ENCODE peak calls at places on chromosome 15, in nine cellular contexts. One of them, this sample, is unnamed.

GRCh38 chr15:70165811-70166284 is 68.1 kb upstream of the TLE3 start:
- DNase-seq in ovary: no peak
- DNase-seq in SK-N-SH: peak
- DNase-seq in esophagus muscularis mucosa: no peak
- DNase-seq in A549: no peak
- DNase-seq in suprapubic skin: peak
- DNase-seq in stomach: peak
- DNase-seq in transverse colon: no peak
- DNase-seq in HepG2: no peak
- DNase-seq in this sample: peak

GRCh38 chr15:78064544-78064943 is 13.0 kb downstream of the TBC1D2B start:
- DNase-seq in ovary: no peak
- DNase-seq in SK-N-SH: no peak
- DNase-seq in esophagus muscularis mucosa: no peak
- DNase-seq in A549: no peak
- DNase-seq in suprapubic skin: no peak
- DNase-seq in stomach: no peak
- DNase-seq in transverse colon: no peak
- DNase-seq in HepG2: no peak
- DNase-seq in this sample: no peak

GRCh38 chr15:65400760-65401606 is 21.8 kb downstream of the IGDCC4 start:
- DNase-seq in ovary: peak
- DNase-seq in SK-N-SH: peak
- DNase-seq in esophagus muscularis mucosa: no peak
- DNase-seq in A549: peak
- DNase-seq in suprapubic skin: no peak
- DNase-seq in stomach: peak
- DNase-seq in transverse colon: peak
- DNase-seq in HepG2: peak
- DNase-seq in this sample: no peak

GRCh38 chr15:73329501-73330200 is 39.1 kb downstream of the HCN4 start:
- DNase-seq in ovary: no peak
- DNase-seq in SK-N-SH: no peak
- DNase-seq in esophagus muscularis mucosa: no peak
- DNase-seq in A549: no peak
- DNase-seq in suprapubic skin: no peak
- DNase-seq in stomach: no peak
- DNase-seq in transverse colon: no peak
- DNase-seq in HepG2: no peak
- DNase-seq in this sample: peak

GRCh38 chr15:29435811-29436210 is 166.2 kb upstream of the NSMCE3 start:
- DNase-seq in ovary: no peak
- DNase-seq in SK-N-SH: no peak
- DNase-seq in esophagus muscularis mucosa: peak
- DNase-seq in A549: no peak
- DNase-seq in suprapubic skin: no peak
- DNase-seq in stomach: no peak
- DNase-seq in transverse colon: no peak
- DNase-seq in HepG2: no peak
- DNase-seq in this sample: no peak

GRCh38 chr15:92653836-92654524 is 1.6 kb downstream of the FAM174B start:
- DNase-seq in ovary: peak
- DNase-seq in SK-N-SH: peak
- DNase-seq in esophagus muscularis mucosa: no peak
- DNase-seq in A549: peak
- DNase-seq in suprapubic skin: no peak
- DNase-seq in stomach: peak
- DNase-seq in transverse colon: peak
- DNase-seq in HepG2: peak
- DNase-seq in this sample: peak

GRCh38 chr15:42504631-42505030 is 9.2 kb downstream of the SNAP23 start:
- DNase-seq in ovary: no peak
- DNase-seq in SK-N-SH: no peak
- DNase-seq in esophagus muscularis mucosa: no peak
- DNase-seq in A549: no peak
- DNase-seq in suprapubic skin: no peak
- DNase-seq in stomach: no peak
- DNase-seq in transverse colon: no peak
- DNase-seq in HepG2: no peak
- DNase-seq in this sample: no peak

GRCh38 chr15:44010114-44010513 is 183.3 kb downstream of the WDR76 start:
- DNase-seq in ovary: no peak
- DNase-seq in SK-N-SH: no peak
- DNase-seq in esophagus muscularis mucosa: no peak
- DNase-seq in A549: no peak
- DNase-seq in suprapubic skin: no peak
- DNase-seq in stomach: no peak
- DNase-seq in transverse colon: no peak
- DNase-seq in HepG2: no peak
- DNase-seq in this sample: no peak

GRCh38 chr15:99720533-99720932 is 12.7 kb downstream of the LYSMD4 start:
- DNase-seq in ovary: no peak
- DNase-seq in SK-N-SH: no peak
- DNase-seq in esophagus muscularis mucosa: no peak
- DNase-seq in A549: no peak
- DNase-seq in suprapubic skin: no peak
- DNase-seq in stomach: no peak
- DNase-seq in transverse colon: no peak
- DNase-seq in HepG2: no peak
- DNase-seq in this sample: no peak

DNA sequence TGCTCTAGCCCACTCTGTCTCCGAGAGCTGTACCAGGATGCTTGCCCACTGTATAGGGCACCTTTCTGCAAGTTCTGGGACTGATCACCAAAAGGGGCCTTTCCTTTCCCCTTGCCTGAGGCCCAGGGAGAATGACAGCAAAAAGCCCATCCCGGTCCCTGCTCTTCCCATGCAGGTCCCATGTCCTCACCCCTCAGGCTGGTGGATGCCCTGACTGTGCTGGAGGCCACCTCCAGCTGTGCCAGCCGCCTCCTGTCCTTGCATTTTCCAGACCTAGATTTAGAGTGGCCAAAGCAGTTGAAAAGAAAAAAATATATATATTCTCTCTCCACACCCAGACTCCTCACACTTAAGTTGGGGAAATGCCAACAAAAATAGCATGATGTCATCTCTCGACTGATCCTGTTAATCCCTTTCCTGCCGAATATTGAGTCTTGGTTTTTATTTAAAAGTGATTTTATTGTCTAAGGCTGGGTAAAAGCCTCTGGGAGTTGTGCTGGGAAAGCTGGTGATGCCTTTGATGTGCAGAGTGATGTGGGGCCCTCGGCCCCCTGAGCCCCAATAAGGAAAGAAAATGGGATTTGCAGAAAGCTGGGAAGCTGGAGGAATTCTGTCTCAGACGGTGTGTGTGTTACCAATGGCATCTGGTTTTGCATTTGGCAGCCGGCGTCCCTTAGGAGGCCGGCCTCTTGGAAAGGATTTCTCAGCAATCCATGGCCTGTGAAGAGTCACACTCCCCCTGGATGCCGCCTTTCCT is 29.3 kb upstream of the TPM1 start:
- DNase-seq in ovary: no peak
- DNase-seq in SK-N-SH: no peak
- DNase-seq in esophagus muscularis mucosa: no peak
- DNase-seq in A549: no peak
- DNase-seq in suprapubic skin: no peak
- DNase-seq in stomach: no peak
- DNase-seq in transverse colon: no peak
- DNase-seq in HepG2: no peak
- DNase-seq in this sample: no peak
- TF ChIP-seq EP300 in ovary: no peak
- TF ChIP-seq EP300 in SK-N-SH: peak
- TF ChIP-seq EP300 in esophagus muscularis mucosa: no peak
- TF ChIP-seq EP300 in A549: no peak
- TF ChIP-seq EP300 in suprapubic skin: no peak
- TF ChIP-seq EP300 in stomach: no peak
- TF ChIP-seq EP300 in transverse colon: no peak
- TF ChIP-seq EP300 in HepG2: no peak
- TF ChIP-seq EP300 in this sample: no peak

GRCh38 chr15:20353966-20354883 is 187.4 kb downstream of the GOLGA6L6 start:
- DNase-seq in ovary: no peak
- DNase-seq in SK-N-SH: no peak
- DNase-seq in esophagus muscularis mucosa: peak
- DNase-seq in A549: peak
- DNase-seq in suprapubic skin: peak
- DNase-seq in stomach: peak
- DNase-seq in transverse colon: no peak
- DNase-seq in HepG2: no peak
- DNase-seq in this sample: peak

GRCh38 chr15:20348900-20349773 is 192.5 kb downstream of the GOLGA6L6 start:
- DNase-seq in ovary: peak
- DNase-seq in SK-N-SH: no peak
- DNase-seq in esophagus muscularis mucosa: no peak
- DNase-seq in A549: peak
- DNase-seq in suprapubic skin: peak
- DNase-seq in stomach: peak
- DNase-seq in transverse colon: no peak
- DNase-seq in HepG2: no peak
- DNase-seq in this sample: peak

GRCh38 chr15:20349774-20350498 is 191.7 kb downstream of the GOLGA6L6 start:
- DNase-seq in ovary: no peak
- DNase-seq in SK-N-SH: no peak
- DNase-seq in esophagus muscularis mucosa: no peak
- DNase-seq in A549: peak
- DNase-seq in suprapubic skin: peak
- DNase-seq in stomach: peak
- DNase-seq in transverse colon: no peak
- DNase-seq in HepG2: no peak
- DNase-seq in this sample: peak

GRCh38 chr15:20352241-20353200 is 189.1 kb downstream of the GOLGA6L6 start:
- DNase-seq in ovary: no peak
- DNase-seq in SK-N-SH: no peak
- DNase-seq in esophagus muscularis mucosa: no peak
- DNase-seq in A549: no peak
- DNase-seq in suprapubic skin: peak
- DNase-seq in stomach: no peak
- DNase-seq in transverse colon: no peak
- DNase-seq in HepG2: no peak
- DNase-seq in this sample: peak

DNA sequence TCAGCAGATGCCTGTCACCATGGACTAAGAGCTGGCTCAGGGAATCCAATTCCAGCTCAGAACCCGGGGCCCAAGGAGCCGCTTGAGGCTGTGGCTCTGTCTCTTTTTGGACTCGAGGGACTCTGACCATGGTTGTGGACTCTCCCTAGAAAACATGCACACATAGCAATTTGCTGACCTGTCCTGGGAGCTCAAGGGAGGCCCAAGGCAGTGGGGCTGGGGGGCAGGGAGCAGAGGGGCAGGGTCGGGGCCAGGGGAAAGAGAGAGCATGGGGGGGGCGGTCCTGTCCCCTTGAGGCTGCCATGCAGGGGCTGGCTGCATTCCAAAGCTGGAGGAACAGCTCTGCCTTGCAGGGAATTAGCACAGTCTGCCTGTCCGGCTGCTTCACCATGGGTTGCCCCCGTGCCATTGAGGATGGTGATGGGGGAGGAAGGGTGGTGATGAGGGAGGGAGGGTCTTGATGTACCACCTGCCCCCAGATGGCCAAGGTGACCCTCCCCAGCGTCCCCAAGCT is 190.1 kb downstream of the GOLGA6L6 start:
- DNase-seq in ovary: no peak
- DNase-seq in SK-N-SH: no peak
- DNase-seq in esophagus muscularis mucosa: no peak
- DNase-seq in A549: peak
- DNase-seq in suprapubic skin: peak
- DNase-seq in stomach: peak
- DNase-seq in transverse colon: no peak
- DNase-seq in HepG2: no peak
- DNase-seq in this sample: peak
- TF ChIP-seq EP300 in ovary: no peak
- TF ChIP-seq EP300 in SK-N-SH: no peak
- TF ChIP-seq EP300 in esophagus muscularis mucosa: no peak
- TF ChIP-seq EP300 in A549: no peak
- TF ChIP-seq EP300 in suprapubic skin: no peak
- TF ChIP-seq EP300 in stomach: no peak
- TF ChIP-seq EP300 in transverse colon: no peak
- TF ChIP-seq EP300 in HepG2: no peak
- TF ChIP-seq EP300 in this sample: no peak

GRCh38 chr15:28246605-28247004 is 75.4 kb downstream of the HERC2 start:
- DNase-seq in ovary: no peak
- DNase-seq in SK-N-SH: no peak
- DNase-seq in esophagus muscularis mucosa: peak
- DNase-seq in A549: no peak
- DNase-seq in suprapubic skin: no peak
- DNase-seq in stomach: no peak
- DNase-seq in transverse colon: no peak
- DNase-seq in HepG2: no peak
- DNase-seq in this sample: no peak

GRCh38 chr15:28243901-28244300 is 78.1 kb downstream of the HERC2 start:
- DNase-seq in ovary: no peak
- DNase-seq in SK-N-SH: no peak
- DNase-seq in esophagus muscularis mucosa: peak
- DNase-seq in A549: no peak
- DNase-seq in suprapubic skin: no peak
- DNase-seq in stomach: no peak
- DNase-seq in transverse colon: no peak
- DNase-seq in HepG2: peak
- DNase-seq in this sample: no peak

DNA sequence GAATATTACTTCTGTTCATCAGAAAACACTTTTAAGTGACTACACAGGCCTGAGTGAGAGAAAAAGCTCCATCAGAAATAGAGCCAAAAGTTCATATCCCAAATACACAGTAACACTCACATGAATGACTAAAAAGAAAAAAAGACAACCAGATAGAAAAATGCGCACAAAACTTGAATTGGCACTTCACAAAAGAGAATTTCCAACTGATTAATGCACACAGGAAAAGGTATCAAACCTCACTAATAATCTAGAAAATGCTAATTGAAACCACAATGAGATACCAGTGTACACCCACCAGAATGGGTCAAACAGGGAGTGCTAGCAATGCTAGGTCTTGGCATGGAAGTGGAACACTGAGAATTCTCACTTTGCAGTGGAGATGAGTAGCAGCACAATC is 78.6 kb downstream of the HERC2 start:
- DNase-seq in ovary: no peak
- DNase-seq in SK-N-SH: no peak
- DNase-seq in esophagus muscularis mucosa: peak
- DNase-seq in A549: no peak
- DNase-seq in suprapubic skin: no peak
- DNase-seq in stomach: no peak
- DNase-seq in transverse colon: no peak
- DNase-seq in HepG2: no peak
- DNase-seq in this sample: no peak
- TF ChIP-seq EP300 in ovary: no peak
- TF ChIP-seq EP300 in SK-N-SH: no peak
- TF ChIP-seq EP300 in esophagus muscularis mucosa: no peak
- TF ChIP-seq EP300 in A549: no peak
- TF ChIP-seq EP300 in suprapubic skin: no peak
- TF ChIP-seq EP300 in stomach: no peak
- TF ChIP-seq EP300 in transverse colon: no peak
- TF ChIP-seq EP300 in HepG2: no peak
- TF ChIP-seq EP300 in this sample: no peak

DNA sequence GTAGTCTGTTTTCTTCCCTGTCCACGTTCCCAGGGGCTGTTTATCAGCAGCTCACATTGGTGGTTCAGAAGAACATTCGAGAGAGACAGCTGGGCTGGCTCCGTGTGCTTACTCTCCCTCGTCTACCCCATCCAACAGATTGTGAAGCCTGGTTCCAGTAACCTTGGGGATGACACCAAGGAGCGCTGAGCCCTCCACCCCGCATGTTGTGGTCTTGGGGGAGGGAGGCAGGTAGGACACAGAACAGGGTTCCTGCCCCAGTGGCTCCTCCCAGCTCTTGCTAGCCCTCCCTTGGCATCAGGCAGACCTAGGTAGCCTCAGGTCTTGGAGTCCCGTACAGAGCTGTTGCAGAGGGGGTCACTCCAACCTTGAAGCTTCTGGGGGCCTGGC is 33.1 kb downstream of the KLF13 start:
- DNase-seq in ovary: no peak
- DNase-seq in SK-N-SH: peak
- DNase-seq in esophagus muscularis mucosa: no peak
- DNase-seq in A549: no peak
- DNase-seq in suprapubic skin: no peak
- DNase-seq in stomach: no peak
- DNase-seq in transverse colon: peak
- DNase-seq in HepG2: no peak
- DNase-seq in this sample: no peak
- TF ChIP-seq EP300 in ovary: no peak
- TF ChIP-seq EP300 in SK-N-SH: no peak
- TF ChIP-seq EP300 in esophagus muscularis mucosa: no peak
- TF ChIP-seq EP300 in A549: no peak
- TF ChIP-seq EP300 in suprapubic skin: no peak
- TF ChIP-seq EP300 in stomach: no peak
- TF ChIP-seq EP300 in transverse colon: no peak
- TF ChIP-seq EP300 in HepG2: no peak
- TF ChIP-seq EP300 in this sample: no peak

This sample was measured in sigmoid colon.